ENCODE peak calls at places on chromosomes 4 and X, in nine cellular contexts. N is cerebellum, V is HFFc6, U is NCI-H2029 treated with DMSO at 0.1 percent for 48 hours, B is pancreas, J is hepatic stellate cell, Q is SK-N-DZ, H is mesendoderm, A is choroid plexus epithelial cell. T is an unnamed sample.

GRCh38 chrX:75673468-75673867 is 111.6 kb downstream of the MAGEE2 start:
- DNase-seq in N (no peak), V (no peak), U (no peak), B (no peak), J (no peak), Q (no peak), H (no peak), A (no peak), T (no peak)

GRCh38 chr4:115187136-115187535 is 73.7 kb upstream of the NDST4 start:
- DNase-seq in N (no peak), V (no peak), U (no peak), B (no peak), J (no peak), Q (no peak), H (no peak), A (peak), T (no peak)

GRCh38 chr4:74370912-74371311 is 6.0 kb downstream of the EREG start:
- DNase-seq in N (no peak), V (peak), U (no peak), B (no peak), J (peak), Q (peak), H (peak), A (peak), T (peak)

GRCh38 chr4:155639674-155640529 is 26.7 kb upstream of the GUCY1A1 start:
- DNase-seq in N (no peak), V (no peak), U (no peak), B (no peak), J (no peak), Q (no peak), H (no peak), A (peak), T (no peak)

GRCh38 chr4:102761478-102761790 is 666 bp upstream of the MANBA start:
- DNase-seq in N (peak), V (no peak), U (no peak), B (no peak), J (no peak), Q (no peak), H (no peak), A (peak), T (no peak)

GRCh38 chrX:131271826-131272225 is 17.3 kb downstream of the IGSF1 start:
- DNase-seq in N (no peak), V (no peak), U (no peak), B (no peak), J (no peak), Q (no peak), H (no peak), A (no peak), T (no peak)

GRCh38 chrX:154515803-154516654 is at the start of gene FAM3A:
- DNase-seq in N (peak), V (peak), U (peak), B (peak), J (peak), Q (peak), H (peak), A (peak), T (peak)

GRCh38 chr4:29539226-29539625 is 1180.9 kb upstream of the PCDH7 start:
- DNase-seq in N (no peak), V (no peak), U (no peak), B (no peak), J (no peak), Q (no peak), H (no peak), A (no peak), T (no peak)

GRCh38 chrX:24341795-24342194 is 18.6 kb upstream of the SUPT20HL1 start:
- DNase-seq in N (no peak), V (peak), U (no peak), B (no peak), J (peak), Q (no peak), H (no peak), A (peak), T (no peak)

GRCh38 chr4:1449833-1450741 is 43.8 kb upstream of the NKX1-1 start:
- DNase-seq in N (no peak), V (no peak), U (no peak), B (no peak), J (no peak), Q (no peak), H (no peak), A (no peak), T (no peak)

GRCh38 chr4:126661194-126661593 is 971.6 kb upstream of the INTU start:
- DNase-seq in N (no peak), V (no peak), U (no peak), B (no peak), J (no peak), Q (no peak), H (peak), A (peak), T (no peak)

GRCh38 chrX:32948130-32948529 is 263.2 kb downstream of the DMD start:
- DNase-seq in N (no peak), V (no peak), U (no peak), B (no peak), J (no peak), Q (no peak), H (no peak), A (no peak), T (no peak)

GRCh38 chrX:32987139-32987538 is 224.2 kb downstream of the DMD start:
- DNase-seq in N (no peak), V (no peak), U (no peak), B (no peak), J (no peak), Q (no peak), H (peak), A (no peak), T (no peak)

GRCh38 chr4:26368685-26369084 is 47.9 kb downstream of the RBPJ start:
- DNase-seq in N (no peak), V (peak), U (no peak), B (no peak), J (no peak), Q (no peak), H (no peak), A (no peak), T (no peak)

GRCh38 chr4:81789741-81790402 is 318.2 kb upstream of the RASGEF1B start:
- DNase-seq in N (no peak), V (no peak), U (no peak), B (no peak), J (no peak), Q (no peak), H (no peak), A (no peak), T (no peak)

GRCh38 chr4:108058685-108059440 is 69.2 kb downstream of the HADH start:
- DNase-seq in N (no peak), V (peak), U (no peak), B (no peak), J (peak), Q (no peak), H (no peak), A (no peak), T (peak)

GRCh38 chrX:13755254-13755653 is 20.7 kb downstream of the OFD1 start:
- DNase-seq in N (no peak), V (no peak), U (no peak), B (no peak), J (no peak), Q (no peak), H (peak), A (no peak), T (no peak)

GRCh38 chr4:31442236-31442635 is 722.1 kb downstream of the PCDH7 start:
- DNase-seq in N (no peak), V (no peak), U (no peak), B (no peak), J (no peak), Q (no peak), H (peak), A (no peak), T (no peak)

GRCh38 chrX:97326456-97326855 is 442.7 kb downstream of the RPA4 start:
- DNase-seq in N (no peak), V (no peak), U (no peak), B (no peak), J (no peak), Q (no peak), H (no peak), A (no peak), T (no peak)

GRCh38 chr4:123631699-123632098 is 235.1 kb downstream of the SPRY1 start:
- DNase-seq in N (no peak), V (peak), U (no peak), B (no peak), J (no peak), Q (no peak), H (no peak), A (no peak), T (peak)

GRCh38 chr4:26197018-26197779 is 123.6 kb upstream of the RBPJ start:
- DNase-seq in N (no peak), V (peak), U (no peak), B (no peak), J (peak), Q (no peak), H (no peak), A (peak), T (peak)

GRCh38 chrX:68332156-68332823 is 101.0 kb downstream of the OPHN1 start:
- DNase-seq in N (peak), V (no peak), U (no peak), B (no peak), J (no peak), Q (no peak), H (no peak), A (no peak), T (no peak)

GRCh38 chr4:2482693-2483092 is 13.8 kb downstream of the RNF4 start:
- DNase-seq in N (peak), V (peak), U (no peak), B (peak), J (no peak), Q (no peak), H (no peak), A (peak), T (no peak)

GRCh38 chr4:182188622-182189021 is 54.6 kb upstream of the TENM3 start:
- DNase-seq in N (no peak), V (peak), U (no peak), B (no peak), J (no peak), Q (no peak), H (no peak), A (peak), T (peak)

GRCh38 chrX:99091459-99091858 is 1318.6 kb downstream of the PCDH19 start:
- DNase-seq in N (no peak), V (no peak), U (no peak), B (no peak), J (no peak), Q (no peak), H (no peak), A (no peak), T (no peak)

GRCh38 chr4:89056953-89057398 is at the start of gene FAM13A:
- DNase-seq in N (peak), V (peak), U (peak), B (peak), J (peak), Q (peak), H (peak), A (peak), T (peak)

GRCh38 chrX:48648299-48648698 is 35.3 kb upstream of the WAS start:
- DNase-seq in N (peak), V (peak), U (no peak), B (no peak), J (peak), Q (peak), H (peak), A (peak), T (peak)

GRCh38 chr4:99574530-99575314 is at the start of gene MTTP:
- DNase-seq in N (no peak), V (no peak), U (no peak), B (no peak), J (no peak), Q (no peak), H (no peak), A (no peak), T (no peak)

GRCh38 chr4:122205687-122206086 is 53.6 kb downstream of the BLTP1 start:
- DNase-seq in N (no peak), V (no peak), U (no peak), B (no peak), J (no peak), Q (no peak), H (no peak), A (no peak), T (no peak)

GRCh38 chr4:5751918-5752802 is 41.2 kb downstream of the EVC start:
- DNase-seq in N (no peak), V (no peak), U (no peak), B (no peak), J (peak), Q (no peak), H (peak), A (peak), T (no peak)

GRCh38 chrX:47232197-47232802 is 509 bp upstream of the USP11 start:
- DNase-seq in N (no peak), V (no peak), U (no peak), B (no peak), J (no peak), Q (no peak), H (no peak), A (no peak), T (no peak)

T was measured in RWPE1.